ENCODE peak calls at places on chromosomes 12 and 14, in nine cellular contexts. One of them, this sample, is unnamed.
A peak's percentile ranks its signal among the peaks of the same experiment; 100 is the strongest.

GRCh38 chr12:34393821-34394150 is 371.5 kb downstream of the ALG10 start:
- DNase-seq in A549: no peak
- DNase-seq in stomach: peak; percentile 17
- DNase-seq in heart left ventricle: peak; percentile 14
- DNase-seq in H1: no peak
- DNase-seq in adrenal gland: no peak
- DNase-seq in spleen: peak; percentile 64
- DNase-seq in transverse colon: peak; percentile 1
- DNase-seq in lower leg skin: no peak
- DNase-seq in this sample: no peak

GRCh38 chr12:3752096-3752709 is 706 bp downstream of the CRACR2A start:
- DNase-seq in A549: no peak
- DNase-seq in stomach: peak; percentile 30
- DNase-seq in heart left ventricle: peak; percentile 71
- DNase-seq in H1: peak; percentile 33
- DNase-seq in adrenal gland: peak; percentile 25
- DNase-seq in spleen: peak; percentile 93
- DNase-seq in transverse colon: peak; percentile 63
- DNase-seq in lower leg skin: peak; percentile 24
- DNase-seq in this sample: peak; percentile 87

GRCh38 chr12:124660846-124661245 is 93.4 kb upstream of the NCOR2 start:
- DNase-seq in A549: no peak
- DNase-seq in stomach: no peak
- DNase-seq in heart left ventricle: no peak
- DNase-seq in H1: no peak
- DNase-seq in adrenal gland: no peak
- DNase-seq in spleen: no peak
- DNase-seq in transverse colon: no peak
- DNase-seq in lower leg skin: no peak
- DNase-seq in this sample: no peak

GRCh38 chr12:78384541-78384940 is 480.0 kb upstream of the SYT1 start:
- DNase-seq in A549: no peak
- DNase-seq in stomach: no peak
- DNase-seq in heart left ventricle: no peak
- DNase-seq in H1: no peak
- DNase-seq in adrenal gland: no peak
- DNase-seq in spleen: no peak
- DNase-seq in transverse colon: no peak
- DNase-seq in lower leg skin: no peak
- DNase-seq in this sample: no peak

GRCh38 chr12:9064201-9064814 is 51.4 kb downstream of the A2M start:
- DNase-seq in A549: peak; percentile 57
- DNase-seq in stomach: peak; percentile 72
- DNase-seq in heart left ventricle: peak; percentile 68
- DNase-seq in H1: no peak
- DNase-seq in adrenal gland: peak; percentile 75
- DNase-seq in spleen: peak; percentile 87
- DNase-seq in transverse colon: peak; percentile 67
- DNase-seq in lower leg skin: peak; percentile 45
- DNase-seq in this sample: peak; percentile 82

GRCh38 chr12:105259226-105259625 is 23.3 kb upstream of the APPL2 start:
- DNase-seq in A549: no peak
- DNase-seq in stomach: no peak
- DNase-seq in heart left ventricle: no peak
- DNase-seq in H1: no peak
- DNase-seq in adrenal gland: no peak
- DNase-seq in spleen: no peak
- DNase-seq in transverse colon: no peak
- DNase-seq in lower leg skin: no peak
- DNase-seq in this sample: no peak

GRCh38 chr12:92044435-92044834 is 101.2 kb downstream of the BTG1 start:
- DNase-seq in A549: no peak
- DNase-seq in stomach: no peak
- DNase-seq in heart left ventricle: no peak
- DNase-seq in H1: no peak
- DNase-seq in adrenal gland: no peak
- DNase-seq in spleen: no peak
- DNase-seq in transverse colon: no peak
- DNase-seq in lower leg skin: no peak
- DNase-seq in this sample: no peak

GRCh38 chr12:39490500-39491276 is 47.8 kb upstream of the KIF21A start:
- DNase-seq in A549: no peak
- DNase-seq in stomach: no peak
- DNase-seq in heart left ventricle: no peak
- DNase-seq in H1: no peak
- DNase-seq in adrenal gland: no peak
- DNase-seq in spleen: no peak
- DNase-seq in transverse colon: no peak
- DNase-seq in lower leg skin: no peak
- DNase-seq in this sample: no peak

GRCh38 chr14:36505193-36505815 is 14.7 kb downstream of the NKX2-1 start:
- DNase-seq in A549: no peak
- DNase-seq in stomach: no peak
- DNase-seq in heart left ventricle: no peak
- DNase-seq in H1: no peak
- DNase-seq in adrenal gland: no peak
- DNase-seq in spleen: no peak
- DNase-seq in transverse colon: no peak
- DNase-seq in lower leg skin: no peak
- DNase-seq in this sample: no peak

GRCh38 chr14:32709072-32709471 is 229.6 kb upstream of the NPAS3 start:
- DNase-seq in A549: no peak
- DNase-seq in stomach: no peak
- DNase-seq in heart left ventricle: no peak
- DNase-seq in H1: no peak
- DNase-seq in adrenal gland: no peak
- DNase-seq in spleen: no peak
- DNase-seq in transverse colon: no peak
- DNase-seq in lower leg skin: peak; percentile 58
- DNase-seq in this sample: no peak

GRCh38 chr12:46222642-46223041 is 46.2 kb downstream of the SLC38A1 start:
- DNase-seq in A549: no peak
- DNase-seq in stomach: no peak
- DNase-seq in heart left ventricle: no peak
- DNase-seq in H1: no peak
- DNase-seq in adrenal gland: no peak
- DNase-seq in spleen: no peak
- DNase-seq in transverse colon: no peak
- DNase-seq in lower leg skin: no peak
- DNase-seq in this sample: no peak

GRCh38 chr14:72781476-72782181 is 112.3 kb downstream of the DPF3 start:
- DNase-seq in A549: peak; percentile 24
- DNase-seq in stomach: no peak
- DNase-seq in heart left ventricle: no peak
- DNase-seq in H1: peak; percentile 20
- DNase-seq in adrenal gland: peak; percentile 47
- DNase-seq in spleen: no peak
- DNase-seq in transverse colon: no peak
- DNase-seq in lower leg skin: no peak
- DNase-seq in this sample: no peak

GRCh38 chr12:2008677-2009076 is 4.4 kb upstream of the DCP1B start:
- DNase-seq in A549: no peak
- DNase-seq in stomach: no peak
- DNase-seq in heart left ventricle: no peak
- DNase-seq in H1: no peak
- DNase-seq in adrenal gland: no peak
- DNase-seq in spleen: no peak
- DNase-seq in transverse colon: no peak
- DNase-seq in lower leg skin: no peak
- DNase-seq in this sample: no peak

GRCh38 chr12:2009623-2010022 is 5.4 kb upstream of the DCP1B start:
- DNase-seq in A549: no peak
- DNase-seq in stomach: no peak
- DNase-seq in heart left ventricle: no peak
- DNase-seq in H1: no peak
- DNase-seq in adrenal gland: no peak
- DNase-seq in spleen: no peak
- DNase-seq in transverse colon: no peak
- DNase-seq in lower leg skin: no peak
- DNase-seq in this sample: no peak

GRCh38 chr12:2003676-2004112 is 563 bp downstream of the DCP1B start:
- DNase-seq in A549: peak; percentile 8
- DNase-seq in stomach: no peak
- DNase-seq in heart left ventricle: no peak
- DNase-seq in H1: no peak
- DNase-seq in adrenal gland: no peak
- DNase-seq in spleen: no peak
- DNase-seq in transverse colon: no peak
- DNase-seq in lower leg skin: no peak
- DNase-seq in this sample: no peak

DNA sequence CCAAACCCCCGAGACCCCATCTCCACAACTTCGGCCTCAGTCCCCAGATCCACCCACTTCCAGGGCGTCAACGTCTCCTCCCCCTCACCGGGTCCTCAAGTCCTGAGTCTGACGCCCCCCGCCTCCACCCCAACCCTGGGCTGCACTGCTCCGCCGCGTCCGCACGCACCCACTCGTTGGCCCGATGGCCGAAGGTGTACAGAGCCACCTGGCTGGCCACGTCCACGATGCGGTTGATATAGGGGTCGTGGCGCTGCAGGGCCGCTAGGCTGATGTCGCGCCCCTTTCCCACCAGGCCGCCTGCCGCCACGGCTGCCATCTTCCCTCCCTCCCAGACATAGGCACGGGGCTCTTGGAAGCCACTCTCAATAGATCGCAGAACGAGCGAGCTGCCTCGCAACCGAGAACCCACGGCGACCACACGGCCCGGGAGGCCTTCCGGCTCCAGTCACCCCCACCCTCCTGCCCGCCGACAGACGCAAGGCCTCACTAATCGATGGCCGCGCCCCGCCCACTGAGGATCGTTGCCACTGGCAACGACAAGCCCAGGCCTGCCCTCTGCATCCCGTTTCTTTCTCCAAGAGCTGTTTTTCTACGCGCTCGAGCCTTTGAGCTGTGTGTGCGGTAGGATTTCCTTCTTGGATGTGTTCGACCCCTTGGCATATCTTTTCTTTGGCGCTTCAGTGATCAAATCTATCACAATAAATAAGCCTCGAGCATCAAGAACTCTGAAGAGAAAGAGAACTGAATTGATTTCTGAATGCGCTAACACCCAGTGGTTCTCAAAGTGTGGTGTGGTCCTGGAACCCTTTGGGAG is at the start of gene DCP1B:
- DNase-seq in A549: peak; percentile 77
- DNase-seq in stomach: peak; percentile 97
- DNase-seq in heart left ventricle: peak; percentile 97
- DNase-seq in H1: peak; percentile 93
- DNase-seq in adrenal gland: peak; percentile 98
- DNase-seq in spleen: peak; percentile 99
- DNase-seq in transverse colon: peak; percentile 98
- DNase-seq in lower leg skin: peak; percentile 95
- DNase-seq in this sample: peak; percentile 92
- TF ChIP-seq POLR2A in A549: peak; percentile 88
- TF ChIP-seq POLR2A in stomach: no peak
- TF ChIP-seq POLR2A in heart left ventricle: no peak
- TF ChIP-seq POLR2A in H1: peak; percentile 80
- TF ChIP-seq POLR2A in adrenal gland: no peak
- TF ChIP-seq POLR2A in spleen: no peak
- TF ChIP-seq POLR2A in transverse colon: peak; percentile 73
- TF ChIP-seq POLR2A in lower leg skin: no peak
- TF ChIP-seq POLR2A in this sample: peak; percentile 65

GRCh38 chr14:103334644-103335603 is 887 bp downstream of the EIF5 start:
- DNase-seq in A549: no peak
- DNase-seq in stomach: peak; percentile 76
- DNase-seq in heart left ventricle: peak; percentile 67
- DNase-seq in H1: no peak
- DNase-seq in adrenal gland: peak; percentile 77
- DNase-seq in spleen: peak; percentile 95
- DNase-seq in transverse colon: peak; percentile 84
- DNase-seq in lower leg skin: peak; percentile 68
- DNase-seq in this sample: peak; percentile 59
- TF ChIP-seq POLR2A in A549: no peak
- TF ChIP-seq POLR2A in stomach: no peak
- TF ChIP-seq POLR2A in heart left ventricle: no peak
- TF ChIP-seq POLR2A in H1: peak; percentile 26
- TF ChIP-seq POLR2A in adrenal gland: peak; percentile 20
- TF ChIP-seq POLR2A in spleen: no peak
- TF ChIP-seq POLR2A in transverse colon: peak; percentile 37
- TF ChIP-seq POLR2A in lower leg skin: no peak
- TF ChIP-seq POLR2A in this sample: peak; percentile 23

DNA sequence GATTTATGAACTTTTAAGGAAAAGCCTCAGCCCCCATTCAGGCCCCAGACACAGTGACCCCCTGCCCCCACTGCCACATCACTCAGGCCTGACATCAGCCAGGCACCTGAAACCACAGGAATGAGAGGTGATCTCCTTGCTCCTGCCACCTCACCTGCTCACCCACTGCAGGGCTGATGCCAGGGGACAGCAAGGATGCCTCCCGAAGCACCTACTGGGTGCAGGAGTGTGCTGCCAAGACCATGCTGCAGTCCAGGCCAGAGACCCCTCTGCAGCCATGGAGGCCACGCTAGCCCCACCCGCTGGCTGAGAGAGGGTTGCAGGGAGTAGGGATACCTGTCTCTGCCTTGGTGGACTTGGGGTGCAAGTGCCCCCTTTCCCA is 18.6 kb upstream of the KRT7 start:
- DNase-seq in A549: no peak
- DNase-seq in stomach: no peak
- DNase-seq in heart left ventricle: peak; percentile 20
- DNase-seq in H1: no peak
- DNase-seq in adrenal gland: peak; percentile 20
- DNase-seq in spleen: peak; percentile 58
- DNase-seq in transverse colon: no peak
- DNase-seq in lower leg skin: no peak
- DNase-seq in this sample: no peak
- TF ChIP-seq POLR2A in A549: no peak
- TF ChIP-seq POLR2A in stomach: no peak
- TF ChIP-seq POLR2A in heart left ventricle: no peak
- TF ChIP-seq POLR2A in H1: no peak
- TF ChIP-seq POLR2A in adrenal gland: no peak
- TF ChIP-seq POLR2A in spleen: no peak
- TF ChIP-seq POLR2A in transverse colon: no peak
- TF ChIP-seq POLR2A in lower leg skin: no peak
- TF ChIP-seq POLR2A in this sample: no peak

GRCh38 chr12:27220988-27221345 is 23.1 kb upstream of the STK38L start:
- DNase-seq in A549: no peak
- DNase-seq in stomach: no peak
- DNase-seq in heart left ventricle: no peak
- DNase-seq in H1: no peak
- DNase-seq in adrenal gland: no peak
- DNase-seq in spleen: no peak
- DNase-seq in transverse colon: no peak
- DNase-seq in lower leg skin: no peak
- DNase-seq in this sample: no peak

GRCh38 chr12:27221625-27222387 is 22.3 kb upstream of the STK38L start:
- DNase-seq in A549: no peak
- DNase-seq in stomach: no peak
- DNase-seq in heart left ventricle: no peak
- DNase-seq in H1: no peak
- DNase-seq in adrenal gland: no peak
- DNase-seq in spleen: no peak
- DNase-seq in transverse colon: no peak
- DNase-seq in lower leg skin: no peak
- DNase-seq in this sample: no peak

GRCh38 chr12:27217590-27217989 is 26.5 kb upstream of the STK38L start:
- DNase-seq in A549: no peak
- DNase-seq in stomach: no peak
- DNase-seq in heart left ventricle: no peak
- DNase-seq in H1: no peak
- DNase-seq in adrenal gland: no peak
- DNase-seq in spleen: no peak
- DNase-seq in transverse colon: no peak
- DNase-seq in lower leg skin: no peak
- DNase-seq in this sample: no peak

GRCh38 chr12:27219693-27220056 is 24.4 kb upstream of the STK38L start:
- DNase-seq in A549: no peak
- DNase-seq in stomach: no peak
- DNase-seq in heart left ventricle: no peak
- DNase-seq in H1: no peak
- DNase-seq in adrenal gland: no peak
- DNase-seq in spleen: no peak
- DNase-seq in transverse colon: no peak
- DNase-seq in lower leg skin: no peak
- DNase-seq in this sample: no peak

GRCh38 chr12:27220057-27220987 is 23.8 kb upstream of the STK38L start:
- DNase-seq in A549: no peak
- DNase-seq in stomach: no peak
- DNase-seq in heart left ventricle: no peak
- DNase-seq in H1: no peak
- DNase-seq in adrenal gland: no peak
- DNase-seq in spleen: no peak
- DNase-seq in transverse colon: no peak
- DNase-seq in lower leg skin: no peak
- DNase-seq in this sample: no peak
- TF ChIP-seq POLR2A in A549: no peak
- TF ChIP-seq POLR2A in stomach: no peak
- TF ChIP-seq POLR2A in heart left ventricle: no peak
- TF ChIP-seq POLR2A in H1: no peak
- TF ChIP-seq POLR2A in adrenal gland: no peak
- TF ChIP-seq POLR2A in spleen: no peak
- TF ChIP-seq POLR2A in transverse colon: no peak
- TF ChIP-seq POLR2A in lower leg skin: no peak
- TF ChIP-seq POLR2A in this sample: no peak